ENCODE peak calls at places on chromosomes 3 and 15, in nine cellular contexts. P, F, J, V, X, S, U, G and Q are unnamed samples.

GRCh38 chr3:98991393-98991792 is 89.9 kb upstream of the DCBLD2 start:
- DNase-seq in F (no peak), J (no peak), U (no peak), P (no peak), X (no peak), S (no peak), V (no peak), G (no peak), Q (no peak)

GRCh38 chr3:190514163-190515153 is 573 bp downstream of the IL1RAP start:
- DNase-seq in S (no peak), V (no peak), F (peak), U (peak), P (peak), J (peak), G (no peak), X (no peak), Q (no peak)

GRCh38 chr3:116288480-116288879 is 156.8 kb downstream of the LSAMP start:
- DNase-seq in V (no peak), P (no peak), X (no peak), G (no peak), F (peak), J (no peak), S (no peak), U (no peak), Q (no peak)

GRCh38 chr3:98650966-98651765 is 57.8 kb upstream of the CPOX start:
- DNase-seq in G (no peak), J (no peak), X (no peak), V (no peak), S (no peak), F (no peak), U (no peak), P (no peak), Q (no peak)

GRCh38 chr15:100170280-100170654 is 171.5 kb downstream of the ADAMTS17 start:
- DNase-seq in U (no peak), J (no peak), X (no peak), S (no peak), V (no peak), F (no peak), G (no peak), P (no peak), Q (no peak)

GRCh38 chr3:126056681-126057546 is 27.0 kb downstream of the SLC41A3 start:
- DNase-seq in G (no peak), F (no peak), P (peak), J (no peak), U (no peak), V (no peak), X (peak), S (no peak), Q (no peak)

GRCh38 chr15:78917888-78918287 is 27.0 kb downstream of the CTSH start:
- DNase-seq in J (no peak), V (no peak), X (no peak), P (no peak), S (no peak), G (no peak), U (no peak), F (no peak), Q (no peak)

GRCh38 chr3:37245003-37245402 is 70.6 kb upstream of the LRRFIP2 start:
- DNase-seq in J (no peak), P (no peak), V (no peak), S (no peak), X (no peak), F (no peak), G (no peak), U (no peak), Q (no peak)

GRCh38 chr3:67601919-67602608 is 52.3 kb downstream of the SUCLG2 start:
- DNase-seq in P (no peak), J (no peak), G (no peak), V (no peak), U (no peak), X (no peak), S (no peak), F (no peak), Q (peak)

GRCh38 chr15:70504305-70504951 is 258.9 kb downstream of the UACA start:
- DNase-seq in X (peak), F (peak), P (no peak), S (peak), G (no peak), U (peak), V (peak), J (no peak), Q (no peak)

GRCh38 chr15:55402707-55403106 is 5.5 kb downstream of the CCPG1 start:
- DNase-seq in P (no peak), V (no peak), S (no peak), J (no peak), X (no peak), U (no peak), F (peak), G (no peak), Q (no peak)

GRCh38 chr3:38793721-38794120 is 22.3 kb downstream of the SCN10A start:
- DNase-seq in P (no peak), U (no peak), G (no peak), J (no peak), S (no peak), X (no peak), F (no peak), V (no peak), Q (no peak)

GRCh38 chr3:81308296-81308695 is 453.1 kb downstream of the GBE1 start:
- DNase-seq in U (no peak), P (no peak), F (peak), V (no peak), J (no peak), S (no peak), X (no peak), G (no peak), Q (no peak)

GRCh38 chr15:52100807-52101206 is 11.8 kb downstream of the BCL2L10 start:
- DNase-seq in P (peak), J (no peak), X (no peak), U (peak), S (peak), V (peak), G (no peak), F (peak), Q (peak)

GRCh38 chr3:176939022-176939817 is 258.1 kb downstream of the TBL1XR1 start:
- DNase-seq in G (no peak), X (peak), V (no peak), P (peak), F (peak), J (peak), U (no peak), S (peak), Q (peak)

GRCh38 chr3:117400303-117400702 is 690.7 kb downstream of the TUSC7 start:
- DNase-seq in F (no peak), J (no peak), V (no peak), U (no peak), X (no peak), S (no peak), P (no peak), G (no peak), Q (no peak)

GRCh38 chr15:68375716-68376220 is 56.2 kb downstream of the ITGA11 start:
- DNase-seq in G (no peak), U (peak), P (no peak), S (no peak), X (no peak), F (no peak), V (no peak), J (no peak), Q (no peak)

GRCh38 chr3:136343873-136344281 is 93.7 kb downstream of the PCCB start:
- DNase-seq in V (peak), J (peak), X (peak), S (peak), F (peak), G (no peak), P (peak), U (peak), Q (peak)

GRCh38 chr3:47512416-47513124 is 942 bp downstream of the ELP6 start:
- DNase-seq in G (no peak), V (no peak), X (peak), S (no peak), J (peak), P (no peak), U (peak), F (peak), Q (no peak)

GRCh38 chr3:43953814-43954241 is 263.1 kb downstream of the ABHD5 start:
- DNase-seq in V (peak), F (peak), X (peak), J (no peak), G (no peak), U (no peak), P (no peak), S (peak), Q (peak)

GRCh38 chr15:50181983-50182232 is at the start of gene SLC27A2:
- DNase-seq in S (no peak), U (no peak), V (no peak), P (no peak), X (peak), G (no peak), F (peak), J (peak), Q (no peak)

GRCh38 chr15:101637549-101638318 is 14.4 kb downstream of the TM2D3 start:
- DNase-seq in V (no peak), G (no peak), S (no peak), F (no peak), J (no peak), X (no peak), U (no peak), P (no peak), Q (no peak)

GRCh38 chr3:108006901-108007331 is 83.9 kb downstream of the CD47 start:
- DNase-seq in F (peak), J (peak), S (no peak), V (no peak), U (no peak), X (no peak), P (no peak), G (no peak), Q (no peak)

GRCh38 chr3:67090472-67090871 is 92.4 kb downstream of the KBTBD8 start:
- DNase-seq in S (peak), V (peak), G (no peak), P (no peak), X (no peak), U (no peak), J (no peak), F (peak), Q (peak)

GRCh38 chr3:53813229-53813628 is 33.0 kb downstream of the CHDH start:
- DNase-seq in V (no peak), G (no peak), P (no peak), F (no peak), J (no peak), S (no peak), X (no peak), U (no peak), Q (no peak)

GRCh38 chr3:58620446-58620845 is 43.3 kb upstream of the FAM107A start:
- DNase-seq in G (no peak), V (no peak), X (no peak), S (no peak), U (no peak), F (no peak), J (no peak), P (no peak), Q (no peak)

GRCh38 chr3:43434431-43434830 is 148.1 kb downstream of the SNRK start:
- DNase-seq in F (no peak), P (no peak), S (no peak), X (no peak), V (no peak), G (no peak), U (no peak), J (peak), Q (no peak)

GRCh38 chr15:43187544-43188155 is 2.4 kb downstream of the CCNDBP1 start:
- DNase-seq in S (no peak), J (peak), F (peak), P (no peak), V (no peak), G (no peak), X (peak), U (no peak), Q (no peak)

GRCh38 chr15:41483115-41483514 is 10.6 kb upstream of the ITPKA start:
- DNase-seq in U (no peak), V (no peak), F (no peak), P (no peak), S (no peak), G (no peak), X (no peak), J (no peak), Q (no peak)

GRCh38 chr15:66845266-66845785 is 143.3 kb downstream of the SMAD6 start:
- DNase-seq in S (no peak), J (no peak), V (no peak), X (no peak), F (no peak), G (no peak), P (no peak), U (no peak), Q (no peak)

GRCh38 chr15:88802991-88803240 is 320 bp upstream of the ACAN start:
- DNase-seq in S (no peak), P (no peak), U (no peak), F (no peak), G (no peak), V (no peak), X (no peak), J (no peak), Q (no peak)

GRCh38 chr15:86892774-86893449 is 813.2 kb downstream of the AGBL1 start:
- DNase-seq in U (no peak), G (no peak), S (peak), V (no peak), P (peak), J (peak), F (peak), X (no peak), Q (no peak)

GRCh38 chr15:44490628-44491027 is 46.3 kb upstream of the EIF3J start:
- DNase-seq in P (no peak), G (no peak), F (peak), S (no peak), U (no peak), J (no peak), X (no peak), V (no peak), Q (no peak)

GRCh38 chr15:80389370-80389769 is 14.8 kb upstream of the ARNT2 start:
- DNase-seq in P (no peak), J (no peak), X (no peak), V (no peak), G (no peak), F (no peak), U (no peak), S (no peak), Q (no peak)

GRCh38 chr3:151460774-151461450 is at the start of gene IGSF10:
- DNase-seq in X (peak), S (no peak), J (no peak), F (no peak), U (no peak), V (no peak), G (no peak), P (peak), Q (no peak)